ENCODE peak calls at places on chromosomes 12 and 14, in six cellular contexts. One of them, this sample, is unnamed.
A peak's percentile ranks its signal among the peaks of the same experiment; 100 is the strongest.

GRCh38 chr14:52043690-52044089 is 25.2 kb downstream of the NID2 start:
- DNase-seq in tibial artery: no peak
- DNase-seq in fibroblast of lung: no peak
- DNase-seq in ovary: no peak
- DNase-seq in mammary epithelial cell: no peak
- DNase-seq in uterus: no peak
- DNase-seq in this sample: no peak

GRCh38 chr14:77025744-77026165 is 2.8 kb downstream of the IRF2BPL start:
- DNase-seq in tibial artery: no peak
- DNase-seq in fibroblast of lung: no peak
- DNase-seq in ovary: no peak
- DNase-seq in mammary epithelial cell: peak; percentile 42
- DNase-seq in uterus: no peak
- DNase-seq in this sample: no peak

GRCh38 chr14:102043251-102044025 is 43.4 kb downstream of the HSP90AA1 start:
- DNase-seq in tibial artery: no peak
- DNase-seq in fibroblast of lung: no peak
- DNase-seq in ovary: no peak
- DNase-seq in mammary epithelial cell: no peak
- DNase-seq in uterus: no peak
- DNase-seq in this sample: peak; percentile 16

GRCh38 chr12:44589697-44590096 is 286.4 kb downstream of the NELL2 start:
- DNase-seq in tibial artery: no peak
- DNase-seq in fibroblast of lung: no peak
- DNase-seq in ovary: no peak
- DNase-seq in mammary epithelial cell: peak; percentile 46
- DNase-seq in uterus: no peak
- DNase-seq in this sample: no peak

GRCh38 chr12:58069268-58069967 is 128.1 kb downstream of the ATP23 start:
- DNase-seq in tibial artery: no peak
- DNase-seq in fibroblast of lung: peak; percentile 74
- DNase-seq in ovary: no peak
- DNase-seq in mammary epithelial cell: peak; percentile 46
- DNase-seq in uterus: no peak
- DNase-seq in this sample: no peak

GRCh38 chr12:98644433-98644711 is 216 bp downstream of the IKBIP start:
- DNase-seq in tibial artery: no peak
- DNase-seq in fibroblast of lung: no peak
- DNase-seq in ovary: no peak
- DNase-seq in mammary epithelial cell: peak; percentile 74
- DNase-seq in uterus: no peak
- DNase-seq in this sample: peak; percentile 68

GRCh38 chr12:104632724-104633181 is 176.0 kb downstream of the CHST11 start:
- DNase-seq in tibial artery: no peak
- DNase-seq in fibroblast of lung: peak; percentile 55
- DNase-seq in ovary: no peak
- DNase-seq in mammary epithelial cell: no peak
- DNase-seq in uterus: peak; percentile 53
- DNase-seq in this sample: no peak

GRCh38 chr14:33848706-33849454 is 102.0 kb downstream of the EGLN3 start:
- DNase-seq in tibial artery: peak; percentile 73
- DNase-seq in fibroblast of lung: peak; percentile 20
- DNase-seq in ovary: no peak
- DNase-seq in mammary epithelial cell: peak; percentile 63
- DNase-seq in uterus: peak; percentile 30
- DNase-seq in this sample: peak; percentile 57

GRCh38 chr12:109879332-109880048 is 851 bp downstream of the GLTP start:
- DNase-seq in tibial artery: no peak
- DNase-seq in fibroblast of lung: no peak
- DNase-seq in ovary: no peak
- DNase-seq in mammary epithelial cell: peak; percentile 17
- DNase-seq in uterus: no peak
- DNase-seq in this sample: no peak

GRCh38 chr12:120367924-120368788 is 808 bp downstream of the MSI1 start:
- DNase-seq in tibial artery: no peak
- DNase-seq in fibroblast of lung: no peak
- DNase-seq in ovary: peak; percentile 61
- DNase-seq in mammary epithelial cell: peak; percentile 24
- DNase-seq in uterus: peak; percentile 47
- DNase-seq in this sample: no peak
- H3K4me3 ChIP-seq in tibial artery: peak overlapping the region; percentile 48
- H3K4me3 ChIP-seq in fibroblast of lung: no peak overlapping the region
- H3K4me3 ChIP-seq in ovary: peak overlapping the region; percentile 41
- H3K4me3 ChIP-seq in mammary epithelial cell: no peak overlapping the region
- H3K4me3 ChIP-seq in uterus: peak overlapping the region; percentile 57
- H3K4me3 ChIP-seq in this sample: peak overlapping the region; percentile 22

GRCh38 chr12:38137287-38137686 is 179.3 kb upstream of the ALG10B start:
- DNase-seq in tibial artery: no peak
- DNase-seq in fibroblast of lung: no peak
- DNase-seq in ovary: no peak
- DNase-seq in mammary epithelial cell: no peak
- DNase-seq in uterus: no peak
- DNase-seq in this sample: no peak
- H3K9me3 ChIP-seq in tibial artery: no peaks in the 10 kb centered on the region
- H3K9me3 ChIP-seq in fibroblast of lung: no peaks in the 10 kb centered on the region
- H3K9me3 ChIP-seq in ovary: no peaks in the 10 kb centered on the region
- H3K9me3 ChIP-seq in mammary epithelial cell: no peaks in the 10 kb centered on the region
- H3K9me3 ChIP-seq in uterus: no peaks in the 10 kb centered on the region
- H3K9me3 ChIP-seq in this sample: no peaks in the 10 kb centered on the region

GRCh38 chr12:49091056-49091835 is 3.4 kb downstream of the DHH start:
- DNase-seq in tibial artery: no peak
- DNase-seq in fibroblast of lung: no peak
- DNase-seq in ovary: no peak
- DNase-seq in mammary epithelial cell: no peak
- DNase-seq in uterus: no peak
- DNase-seq in this sample: no peak
- H3K4me3 ChIP-seq in tibial artery: no peak overlapping the region
- H3K4me3 ChIP-seq in fibroblast of lung: no peak overlapping the region
- H3K4me3 ChIP-seq in ovary: no peak overlapping the region
- H3K4me3 ChIP-seq in mammary epithelial cell: no peak overlapping the region
- H3K4me3 ChIP-seq in uterus: no peak overlapping the region
- H3K4me3 ChIP-seq in this sample: no peak overlapping the region

DNA sequence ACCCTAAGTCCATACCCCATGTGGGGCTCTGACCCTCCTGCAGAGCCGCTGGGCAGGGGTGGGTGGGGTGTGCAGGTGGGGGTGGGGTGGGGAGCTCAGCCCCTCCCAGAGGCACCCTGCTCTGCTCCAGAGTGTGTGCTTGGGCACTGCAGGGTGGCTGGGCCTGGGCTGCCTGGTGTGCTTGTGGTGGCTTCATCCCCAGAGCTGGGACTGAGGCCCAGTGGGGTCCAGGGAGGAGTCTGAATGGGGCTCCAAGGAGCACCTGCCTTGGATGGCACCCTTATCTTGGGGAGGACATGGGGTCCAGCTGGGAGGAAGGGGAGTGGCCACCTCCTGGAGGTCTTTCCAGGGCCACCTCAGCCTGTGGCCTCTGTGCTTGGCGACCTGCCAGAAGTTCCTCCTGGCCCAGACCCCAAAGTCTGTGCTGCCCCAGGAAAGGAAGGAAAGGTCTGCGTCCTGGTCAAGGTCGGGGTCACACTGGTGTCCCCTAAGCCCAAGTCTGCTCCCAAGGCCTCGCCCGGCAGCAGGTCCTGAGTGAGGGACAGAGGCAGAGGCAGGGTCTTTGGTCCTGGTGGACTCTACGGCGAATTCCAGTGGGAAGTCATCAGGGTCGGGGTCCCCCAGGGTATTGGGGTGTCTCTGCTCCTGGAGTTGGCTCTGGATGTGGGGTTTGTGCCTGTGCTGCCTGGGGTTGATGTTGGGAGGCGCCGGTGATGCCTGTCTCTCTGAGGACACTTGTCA is 373.4 kb downstream of the TMEM121 start:
- DNase-seq in tibial artery: no peak
- DNase-seq in fibroblast of lung: no peak
- DNase-seq in ovary: no peak
- DNase-seq in mammary epithelial cell: no peak
- DNase-seq in uterus: no peak
- DNase-seq in this sample: no peak
- H3K9me3 ChIP-seq in tibial artery: no peaks in the 10 kb centered on the region
- H3K9me3 ChIP-seq in fibroblast of lung: no peaks in the 10 kb centered on the region
- H3K9me3 ChIP-seq in ovary: no peaks in the 10 kb centered on the region
- H3K9me3 ChIP-seq in mammary epithelial cell: peaks cover 23% of the 10 kb centered on the region
- H3K9me3 ChIP-seq in uterus: no peaks in the 10 kb centered on the region
- H3K9me3 ChIP-seq in this sample: no peaks in the 10 kb centered on the region

GRCh38 chr14:49897414-49897813 is 4.5 kb downstream of the ARF6 start:
- DNase-seq in tibial artery: no peak
- DNase-seq in fibroblast of lung: no peak
- DNase-seq in ovary: no peak
- DNase-seq in mammary epithelial cell: no peak
- DNase-seq in uterus: no peak
- DNase-seq in this sample: no peak

GRCh38 chr14:49898485-49898884 is 5.6 kb downstream of the ARF6 start:
- DNase-seq in tibial artery: no peak
- DNase-seq in fibroblast of lung: no peak
- DNase-seq in ovary: no peak
- DNase-seq in mammary epithelial cell: no peak
- DNase-seq in uterus: no peak
- DNase-seq in this sample: no peak

GRCh38 chr14:49896956-49897355 is 4.1 kb downstream of the ARF6 start:
- DNase-seq in tibial artery: no peak
- DNase-seq in fibroblast of lung: no peak
- DNase-seq in ovary: no peak
- DNase-seq in mammary epithelial cell: no peak
- DNase-seq in uterus: no peak
- DNase-seq in this sample: no peak

GRCh38 chr14:49895480-49895879 is 2.6 kb downstream of the ARF6 start:
- DNase-seq in tibial artery: no peak
- DNase-seq in fibroblast of lung: no peak
- DNase-seq in ovary: no peak
- DNase-seq in mammary epithelial cell: peak; percentile 39
- DNase-seq in uterus: no peak
- DNase-seq in this sample: no peak

DNA sequence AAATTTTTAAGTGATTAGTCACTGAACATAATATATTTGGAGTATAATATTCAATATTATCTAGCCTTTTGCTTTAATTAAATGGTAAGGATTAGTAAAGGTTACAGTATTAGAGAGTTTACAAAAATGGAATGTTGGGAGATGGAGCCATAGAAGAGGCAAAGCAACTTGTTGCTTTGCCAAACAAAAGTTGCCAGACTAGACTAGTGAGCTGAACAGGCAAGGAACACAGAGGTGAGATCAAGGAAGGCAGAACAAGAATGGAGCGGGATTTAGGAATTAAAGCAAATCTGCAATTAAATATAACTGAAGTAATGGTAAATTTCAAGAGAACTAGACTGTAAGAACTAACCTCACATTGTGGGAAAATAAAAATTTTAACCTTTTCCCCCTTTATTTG is 5.1 kb downstream of the ARF6 start:
- DNase-seq in tibial artery: no peak
- DNase-seq in fibroblast of lung: no peak
- DNase-seq in ovary: no peak
- DNase-seq in mammary epithelial cell: peak; percentile 60
- DNase-seq in uterus: no peak
- DNase-seq in this sample: no peak
- H3K4me3 ChIP-seq in tibial artery: no peak overlapping the region
- H3K4me3 ChIP-seq in fibroblast of lung: no peak overlapping the region
- H3K4me3 ChIP-seq in ovary: no peak overlapping the region
- H3K4me3 ChIP-seq in mammary epithelial cell: peak overlapping the region; percentile 7
- H3K4me3 ChIP-seq in uterus: no peak overlapping the region
- H3K4me3 ChIP-seq in this sample: no peak overlapping the region

GRCh38 chr12:34356233-34356987 is 334.1 kb downstream of the ALG10 start:
- DNase-seq in tibial artery: no peak
- DNase-seq in fibroblast of lung: no peak
- DNase-seq in ovary: no peak
- DNase-seq in mammary epithelial cell: no peak
- DNase-seq in uterus: no peak
- DNase-seq in this sample: no peak

GRCh38 chr12:34363050-34363673 is 340.9 kb downstream of the ALG10 start:
- DNase-seq in tibial artery: no peak
- DNase-seq in fibroblast of lung: no peak
- DNase-seq in ovary: no peak
- DNase-seq in mammary epithelial cell: no peak
- DNase-seq in uterus: no peak
- DNase-seq in this sample: no peak

GRCh38 chr12:34357791-34358190 is 335.5 kb downstream of the ALG10 start:
- DNase-seq in tibial artery: no peak
- DNase-seq in fibroblast of lung: no peak
- DNase-seq in ovary: no peak
- DNase-seq in mammary epithelial cell: no peak
- DNase-seq in uterus: no peak
- DNase-seq in this sample: no peak

GRCh38 chr12:34358198-34358597 is 335.9 kb downstream of the ALG10 start:
- DNase-seq in tibial artery: no peak
- DNase-seq in fibroblast of lung: no peak
- DNase-seq in ovary: no peak
- DNase-seq in mammary epithelial cell: no peak
- DNase-seq in uterus: no peak
- DNase-seq in this sample: no peak

DNA sequence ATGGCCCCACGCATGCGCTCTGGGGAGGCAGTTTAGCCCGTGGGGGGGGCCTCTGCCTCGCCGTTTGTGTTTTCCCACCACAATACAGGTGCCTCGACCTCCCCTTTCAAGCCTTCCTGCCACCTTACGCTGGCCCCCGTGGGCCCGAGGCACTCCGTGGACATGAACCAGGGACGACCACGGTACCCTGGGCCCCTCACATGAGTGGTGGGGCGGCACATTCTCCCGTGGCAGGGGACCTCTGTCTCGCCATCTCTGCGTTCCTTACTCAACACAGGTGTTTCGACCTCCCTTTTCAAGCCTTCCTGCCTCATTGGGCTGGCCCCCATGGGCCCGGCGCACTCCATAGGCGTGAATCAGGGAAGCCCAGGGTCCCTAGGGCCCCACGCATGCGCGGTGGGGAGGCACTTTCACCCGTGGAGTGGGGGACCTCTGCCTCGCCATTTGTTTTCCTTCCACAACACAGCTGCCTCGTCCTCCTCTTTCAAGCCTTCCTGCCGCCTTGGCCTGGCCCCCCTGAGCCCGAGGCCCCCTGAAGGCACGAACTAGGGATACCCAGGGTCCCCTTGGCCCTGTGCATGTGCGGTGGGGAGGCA is 339.5 kb downstream of the ALG10 start:
- DNase-seq in tibial artery: no peak
- DNase-seq in fibroblast of lung: no peak
- DNase-seq in ovary: no peak
- DNase-seq in mammary epithelial cell: no peak
- DNase-seq in uterus: no peak
- DNase-seq in this sample: no peak
- H3K9me3 ChIP-seq in tibial artery: peaks cover 91% of the 10 kb centered on the region
- H3K9me3 ChIP-seq in fibroblast of lung: no peaks in the 10 kb centered on the region
- H3K9me3 ChIP-seq in ovary: no peaks in the 10 kb centered on the region
- H3K9me3 ChIP-seq in mammary epithelial cell: peaks cover 52% of the 10 kb centered on the region
- H3K9me3 ChIP-seq in uterus: peaks cover 9% of the 10 kb centered on the region
- H3K9me3 ChIP-seq in this sample: no peaks in the 10 kb centered on the region

GRCh38 chr12:107845980-107846659 is 71.6 kb downstream of the ASCL4 start:
- DNase-seq in tibial artery: no peak
- DNase-seq in fibroblast of lung: no peak
- DNase-seq in ovary: no peak
- DNase-seq in mammary epithelial cell: peak; percentile 25
- DNase-seq in uterus: no peak
- DNase-seq in this sample: peak; percentile 66

GRCh38 chr12:107843351-107844311 is 69.1 kb downstream of the ASCL4 start:
- DNase-seq in tibial artery: no peak
- DNase-seq in fibroblast of lung: no peak
- DNase-seq in ovary: no peak
- DNase-seq in mammary epithelial cell: no peak
- DNase-seq in uterus: no peak
- DNase-seq in this sample: no peak

GRCh38 chr12:107845226-107845979 is 70.9 kb downstream of the ASCL4 start:
- DNase-seq in tibial artery: no peak
- DNase-seq in fibroblast of lung: no peak
- DNase-seq in ovary: no peak
- DNase-seq in mammary epithelial cell: no peak
- DNase-seq in uterus: no peak
- DNase-seq in this sample: no peak

GRCh38 chr12:107847430-107847829 is 72.9 kb downstream of the ASCL4 start:
- DNase-seq in tibial artery: no peak
- DNase-seq in fibroblast of lung: no peak
- DNase-seq in ovary: no peak
- DNase-seq in mammary epithelial cell: no peak
- DNase-seq in uterus: no peak
- DNase-seq in this sample: no peak

GRCh38 chr12:107844312-107844921 is 69.9 kb downstream of the ASCL4 start:
- DNase-seq in tibial artery: no peak
- DNase-seq in fibroblast of lung: no peak
- DNase-seq in ovary: no peak
- DNase-seq in mammary epithelial cell: no peak
- DNase-seq in uterus: no peak
- DNase-seq in this sample: no peak
- H3K4me3 ChIP-seq in tibial artery: peak overlapping the region; percentile 37
- H3K4me3 ChIP-seq in fibroblast of lung: no peak overlapping the region
- H3K4me3 ChIP-seq in ovary: no peak overlapping the region
- H3K4me3 ChIP-seq in mammary epithelial cell: peak overlapping the region; percentile 42
- H3K4me3 ChIP-seq in uterus: no peak overlapping the region
- H3K4me3 ChIP-seq in this sample: no peak overlapping the region

This sample was measured in MG63.